ENCODE peak calls at places on chromosomes 6 and 20, in seven cellular contexts. C, G, L, Y, M, A and S are unnamed samples.

GRCh38 chr6:148464319-148465010 is 121.8 kb downstream of the SASH1 start:
- DNase-seq in C (peak; percentile 73), G (no peak), L (no peak), Y (peak; percentile 80), M (peak; percentile 52), A (peak; percentile 8), S (peak; percentile 80)

GRCh38 chr6:44400572-44400971 is 13.1 kb downstream of the CDC5L start:
- DNase-seq in C (no peak), G (no peak), L (no peak), Y (no peak), M (no peak), A (no peak), S (no peak)

GRCh38 chr6:34027445-34027936 is 118.4 kb downstream of the GRM4 start:
- DNase-seq in C (peak; percentile 33), G (peak; percentile 42), L (no peak), Y (peak; percentile 39), M (peak; percentile 42), A (peak; percentile 63), S (no peak)

GRCh38 chr6:39952170-39952569 is 17.9 kb upstream of the MOCS1 start:
- DNase-seq in C (no peak), G (no peak), L (no peak), Y (no peak), M (no peak), A (no peak), S (peak; percentile 47)

GRCh38 chr6:114000066-114000465 is 29.1 kb upstream of the HDAC2 start:
- DNase-seq in C (peak; percentile 71), G (no peak), L (no peak), Y (no peak), M (no peak), A (no peak), S (no peak)

GRCh38 chr6:31652925-31653724 is 664 bp upstream of the BAG6 start:
- DNase-seq in C (no peak), G (peak; percentile 93), L (peak; percentile 84), Y (no peak), M (peak; percentile 91), A (peak; percentile 80), S (peak; percentile 93)

GRCh38 chr20:12660918-12661317 is 347.9 kb upstream of the SPTLC3 start:
- DNase-seq in C (no peak), G (no peak), L (no peak), Y (peak; percentile 36), M (no peak), A (no peak), S (no peak)

GRCh38 chr20:14498809-14499208 is 161.4 kb upstream of the FLRT3 start:
- DNase-seq in C (no peak), G (no peak), L (no peak), Y (no peak), M (no peak), A (no peak), S (no peak)

GRCh38 chr6:4210619-4211419 is 75.4 kb upstream of the ECI2 start:
- DNase-seq in C (peak; percentile 65), G (no peak), L (no peak), Y (peak; percentile 71), M (peak; percentile 41), A (peak; percentile 25), S (peak; percentile 60)

GRCh38 chr6:7697820-7698623 is 27.9 kb upstream of the BMP6 start:
- DNase-seq in C (peak; percentile 81), G (no peak), L (no peak), Y (peak; percentile 94), M (peak; percentile 25), A (no peak), S (peak; percentile 82)

GRCh38 chr6:40139447-40139846 is 205.2 kb upstream of the MOCS1 start:
- DNase-seq in C (no peak), G (no peak), L (no peak), Y (no peak), M (no peak), A (no peak), S (no peak)

GRCh38 chr20:17806739-17807441 is 107.1 kb downstream of the BANF2 start:
- DNase-seq in C (peak; percentile 54), G (peak; percentile 62), L (no peak), Y (no peak), M (peak; percentile 86), A (no peak), S (peak; percentile 83)

GRCh38 chr6:40715501-40716403 is 128.6 kb upstream of the LRFN2 start:
- DNase-seq in C (no peak), G (no peak), L (no peak), Y (peak; percentile 11), M (peak; percentile 29), A (no peak), S (no peak)

GRCh38 chr6:105753184-105754097 is 332.7 kb upstream of the PRDM1 start:
- DNase-seq in C (no peak), G (peak; percentile 90), L (no peak), Y (no peak), M (no peak), A (no peak), S (no peak)

GRCh38 chr20:49995586-49995985 is 12.8 kb downstream of the SNAI1 start:
- DNase-seq in C (no peak), G (no peak), L (no peak), Y (no peak), M (no peak), A (no peak), S (no peak)

GRCh38 chr6:24932832-24933231 is 2.9 kb downstream of the RIPOR2 start:
- DNase-seq in C (no peak), G (no peak), L (no peak), Y (no peak), M (no peak), A (no peak), S (no peak)

GRCh38 chr6:142474446-142475289 is 172.9 kb downstream of the ADGRG6 start:
- DNase-seq in C (peak; percentile 77), G (no peak), L (no peak), Y (peak; percentile 66), M (no peak), A (no peak), S (no peak)

GRCh38 chr6:168244961-168245551 is 74.5 kb downstream of the DACT2 start:
- DNase-seq in C (no peak), G (no peak), L (no peak), Y (no peak), M (no peak), A (no peak), S (no peak)

GRCh38 chr20:32737371-32738223 is 5.7 kb downstream of the COMMD7 start:
- DNase-seq in C (peak; percentile 81), G (no peak), L (no peak), Y (no peak), M (no peak), A (peak; percentile 16), S (no peak)

GRCh38 chr6:35453236-35453635 is 1.1 kb downstream of the FANCE start:
- DNase-seq in C (no peak), G (no peak), L (no peak), Y (no peak), M (no peak), A (no peak), S (no peak)

GRCh38 chr6:53299331-53299835 is 49.4 kb downstream of the ELOVL5 start:
- DNase-seq in C (no peak), G (no peak), L (no peak), Y (no peak), M (no peak), A (no peak), S (no peak)

GRCh38 chr6:5285081-5285480 is 23.8 kb downstream of the FARS2 start:
- DNase-seq in C (no peak), G (no peak), L (no peak), Y (no peak), M (no peak), A (no peak), S (no peak)

GRCh38 chr20:59945731-59946130 is 5.5 kb downstream of the FAM217B start:
- DNase-seq in C (no peak), G (no peak), L (no peak), Y (no peak), M (no peak), A (no peak), S (no peak)

GRCh38 chr20:47365023-47365764 is 8.7 kb upstream of the ZMYND8 start:
- DNase-seq in C (no peak), G (no peak), L (no peak), Y (peak; percentile 81), M (no peak), A (no peak), S (no peak)

GRCh38 chr6:168526841-168527281 is 85.9 kb downstream of the SMOC2 start:
- DNase-seq in C (no peak), G (no peak), L (no peak), Y (no peak), M (peak; percentile 31), A (no peak), S (peak; percentile 89)

GRCh38 chr20:25987073-25987927 is 290.6 kb upstream of the ZNF337 start:
- DNase-seq in C (peak; percentile 45), G (no peak), L (no peak), Y (peak; percentile 45), M (peak; percentile 61), A (no peak), S (no peak)

GRCh38 chr6:85406641-85407075 is 43.2 kb upstream of the NT5E start:
- DNase-seq in C (peak; percentile 20), G (no peak), L (no peak), Y (no peak), M (no peak), A (no peak), S (no peak)

GRCh38 chr6:159002432-159003160 is 2.6 kb upstream of the RSPH3 start:
- DNase-seq in C (peak; percentile 62), G (no peak), L (no peak), Y (no peak), M (no peak), A (no peak), S (no peak)

GRCh38 chr6:157732007-157732406 is 91.0 kb upstream of the SNX9 start:
- DNase-seq in C (no peak), G (no peak), L (no peak), Y (no peak), M (no peak), A (no peak), S (no peak)

GRCh38 chr6:19812512-19813119 is 24.6 kb upstream of the ID4 start:
- DNase-seq in C (peak; percentile 38), G (no peak), L (no peak), Y (no peak), M (no peak), A (no peak), S (no peak)

GRCh38 chr6:160519133-160519532 is 144.9 kb downstream of the LPA start:
- DNase-seq in C (no peak), G (no peak), L (no peak), Y (no peak), M (no peak), A (no peak), S (no peak)

GRCh38 chr6:47700051-47700450 is 1.7 kb downstream of the ADGRF4 start:
- DNase-seq in C (peak; percentile 34), G (no peak), L (no peak), Y (no peak), M (peak; percentile 24), A (no peak), S (no peak)

GRCh38 chr6:90146914-90147668 is 149.6 kb downstream of the BACH2 start:
- DNase-seq in C (no peak), G (no peak), L (no peak), Y (peak; percentile 13), M (no peak), A (no peak), S (no peak)

GRCh38 chr20:63648190-63648589 is 5.0 kb downstream of the STMN3 start:
- DNase-seq in C (no peak), G (no peak), L (no peak), Y (no peak), M (no peak), A (no peak), S (no peak)

GRCh38 chr6:6843057-6843627 is 254.6 kb downstream of the LY86 start:
- DNase-seq in C (peak; percentile 60), G (no peak), L (no peak), Y (no peak), M (no peak), A (no peak), S (no peak)